ENCODE peak calls at places on chromosomes 6 and 20, in four cellular contexts. W is uterus, G is bronchial epithelial cell, A is adipocyte. U is an unnamed sample.

GRCh38 chr6:134230087-134230717 is 87.7 kb downstream of the SGK1 start:
- DNase-seq in W (no peak), G (no peak), A (no peak), U (no peak)

GRCh38 chr6:130810307-130811030 is 16.7 kb upstream of the SMLR1 start:
- DNase-seq in W (no peak), G (no peak), A (peak; percentile 34), U (no peak)

GRCh38 chr6:16200231-16200941 is 38.0 kb upstream of the GMPR start:
- DNase-seq in W (no peak), G (no peak), A (peak; percentile 30), U (no peak)

GRCh38 chr6:128465368-128466343 is 54.7 kb downstream of the PTPRK start:
- DNase-seq in W (no peak), G (peak; percentile 52), A (no peak), U (no peak)

GRCh38 chr6:13466304-13467215 is 20.8 kb downstream of the GFOD1 start:
- DNase-seq in W (no peak), G (peak; percentile 62), A (no peak), U (no peak)

GRCh38 chr20:35952480-35953410 is 1.6 kb downstream of the SCAND1 start:
- DNase-seq in W (no peak), G (peak; percentile 27), A (peak; percentile 37), U (no peak)

GRCh38 chr6:84764332-84765049 is at the start of gene TBX18:
- DNase-seq in W (peak; percentile 82), G (peak; percentile 91), A (peak; percentile 99), U (peak; percentile 86)

GRCh38 chr6:166969390-166970002 is 13.1 kb upstream of the RNASET2 start:
- DNase-seq in W (no peak), G (no peak), A (peak; percentile 17), U (no peak)

GRCh38 chr6:157789861-157790260 is 33.2 kb upstream of the SNX9 start:
- DNase-seq in W (no peak), G (peak; percentile 8), A (no peak), U (no peak)

GRCh38 chr20:61350500-61351250 is 98.6 kb downstream of the CDH4 start:
- DNase-seq in W (no peak), G (no peak), A (no peak), U (no peak)

GRCh38 chr6:101114703-101115102 is 233.6 kb upstream of the ASCC3 start:
- DNase-seq in W (no peak), G (peak; percentile 49), A (peak; percentile 79), U (peak; percentile 9)

GRCh38 chr6:151107897-151108427 is 131.8 kb upstream of the AKAP12 start:
- DNase-seq in W (no peak), G (no peak), A (no peak), U (no peak)

GRCh38 chr20:9551808-9552550 is 37.6 kb downstream of the LAMP5 start:
- DNase-seq in W (no peak), G (peak; percentile 17), A (no peak), U (no peak)

GRCh38 chr6:135522975-135523692 is 25.6 kb upstream of the AHI1 start:
- DNase-seq in W (no peak), G (peak; percentile 92), A (peak; percentile 29), U (no peak)

GRCh38 chr6:150940951-150941350 is 75.4 kb downstream of the MTHFD1L start:
- DNase-seq in W (peak; percentile 27), G (no peak), A (peak; percentile 56), U (no peak)

GRCh38 chr20:41407617-41408016 is 41.0 kb upstream of the EMILIN3 start:
- DNase-seq in W (no peak), G (no peak), A (no peak), U (no peak)
- H3K36me3 ChIP-seq in W (no peaks in the 10 kb centered on the region), G (peaks cover 25% of the 10 kb centered on the region), A (peaks cover 85% of the 10 kb centered on the region), U (no peaks in the 10 kb centered on the region)

GRCh38 chr6:41334482-41335023 is 855 bp upstream of the NCR2 start:
- DNase-seq in W (no peak), G (no peak), A (no peak), U (no peak)
- H3K27me3 ChIP-seq in W (no peaks in the 10 kb centered on the region), G (peaks cover 4% of the 10 kb centered on the region), A (peaks cover 68% of the 10 kb centered on the region), U (peaks cover 17% of the 10 kb centered on the region)

DNA sequence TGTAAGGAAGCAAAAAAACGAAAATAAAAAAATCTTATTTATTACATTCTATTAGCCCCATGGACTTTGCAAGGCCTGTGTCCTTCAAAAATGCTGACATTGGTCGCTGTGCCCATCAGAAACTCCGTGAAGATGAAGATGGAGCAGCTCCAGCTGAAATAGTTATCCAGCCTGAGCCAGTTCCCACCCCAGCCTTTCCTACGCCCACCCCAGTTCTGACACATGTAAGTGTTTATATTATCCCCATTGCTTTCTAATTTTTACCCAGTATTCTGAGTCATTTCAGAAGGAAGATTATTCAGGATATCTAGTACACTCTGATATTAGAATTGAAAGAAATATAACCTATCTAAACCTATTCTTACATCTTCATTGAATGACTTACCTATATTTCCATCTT is 217.7 kb downstream of the ARHGAP18 start:
- DNase-seq in W (no peak), G (no peak), A (no peak), U (no peak)
- H3K36me3 ChIP-seq in W (no peaks in the 10 kb centered on the region), G (no peaks in the 10 kb centered on the region), A (peaks cover 48% of the 10 kb centered on the region), U (no peaks in the 10 kb centered on the region)

GRCh38 chr20:51208162-51208561 is 185.3 kb upstream of the KCNG1 start:
- DNase-seq in W (no peak), G (no peak), A (no peak), U (no peak)

GRCh38 chr20:51204794-51205193 is 181.9 kb upstream of the KCNG1 start:
- DNase-seq in W (no peak), G (no peak), A (no peak), U (no peak)

GRCh38 chr20:51211191-51211590 is 188.3 kb upstream of the KCNG1 start:
- DNase-seq in W (no peak), G (peak; percentile 69), A (no peak), U (no peak)

GRCh38 chr20:51204051-51204450 is 181.1 kb upstream of the KCNG1 start:
- DNase-seq in W (no peak), G (no peak), A (no peak), U (no peak)

DNA sequence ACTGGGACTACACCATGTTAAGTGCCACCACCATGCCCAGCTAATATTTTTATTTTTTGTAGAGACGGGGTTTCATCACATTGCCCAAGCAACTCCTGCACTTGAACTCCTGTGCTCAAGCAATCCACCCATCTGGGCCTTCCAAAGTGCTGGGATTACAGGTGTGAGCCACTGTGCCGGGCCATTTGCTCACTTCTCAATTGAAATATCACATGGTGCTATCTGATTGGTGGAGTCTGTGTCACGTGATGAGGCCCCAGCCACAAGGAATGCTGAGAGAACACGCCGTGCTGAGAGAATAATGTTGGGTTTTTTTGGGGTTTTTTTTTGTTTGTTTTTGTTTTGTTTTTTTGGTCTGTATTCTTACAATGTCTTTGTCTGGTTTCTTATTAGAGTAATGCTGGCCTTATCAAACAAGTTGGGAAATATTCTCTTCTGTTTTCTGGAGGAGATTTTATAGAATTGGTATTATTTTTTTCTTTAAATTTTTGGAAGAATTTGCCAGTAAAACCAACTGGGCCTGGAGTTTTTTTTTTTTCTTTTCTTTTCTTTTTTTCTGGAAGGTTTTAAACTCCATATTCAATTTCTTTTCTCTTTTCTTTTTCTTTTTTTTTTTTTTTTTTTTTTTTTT is 183.2 kb upstream of the KCNG1 start:
- DNase-seq in W (no peak), G (no peak), A (no peak), U (no peak)
- H3K27me3 ChIP-seq in W (no peaks in the 10 kb centered on the region), G (peaks cover 7% of the 10 kb centered on the region), A (peaks cover 43% of the 10 kb centered on the region), U (peaks cover 10% of the 10 kb centered on the region)

DNA sequence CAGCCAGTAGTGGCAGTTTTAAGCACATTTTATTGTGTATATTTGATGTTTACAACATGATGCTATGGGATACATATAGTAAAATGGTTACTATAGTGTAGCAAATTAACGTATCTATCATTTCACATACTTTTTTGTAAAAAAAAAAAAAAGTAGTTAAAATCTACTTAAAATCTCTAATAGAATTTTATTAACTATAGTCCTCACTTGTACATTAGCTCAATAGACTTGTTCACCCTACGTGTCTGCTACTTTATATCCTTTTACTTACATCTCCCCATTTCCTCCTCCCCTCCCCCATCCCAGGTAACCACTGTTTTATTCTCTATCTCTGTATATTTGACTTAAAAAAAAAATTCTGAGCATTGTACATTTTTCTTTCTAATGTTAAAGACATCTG is 23.0 kb downstream of the GTPBP2 start:
- DNase-seq in W (no peak), G (no peak), A (no peak), U (no peak)
- H3K36me3 ChIP-seq in W (no peaks in the 10 kb centered on the region), G (peaks cover 19% of the 10 kb centered on the region), A (peaks cover 65% of the 10 kb centered on the region), U (no peaks in the 10 kb centered on the region)

DNA sequence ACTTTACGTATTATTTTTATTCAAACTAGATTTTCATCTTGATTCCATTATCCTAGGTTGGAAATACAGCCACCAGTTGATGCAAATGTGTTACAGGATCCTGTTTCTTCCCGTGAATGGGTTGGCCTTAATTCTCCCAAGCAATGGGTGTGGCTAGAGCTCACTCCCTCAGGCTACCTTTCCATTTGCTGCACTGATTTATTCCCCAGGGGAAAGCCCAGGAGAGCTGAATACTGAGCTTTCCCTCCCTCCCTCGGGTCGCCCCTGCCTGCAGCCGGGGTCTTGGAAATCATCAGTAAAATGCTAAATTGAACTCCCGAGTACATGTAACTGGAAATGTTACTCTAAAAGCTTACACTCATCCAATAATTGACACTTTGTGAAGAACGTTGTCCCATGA is 9.9 kb downstream of the SMOC2 start:
- DNase-seq in W (no peak), G (no peak), A (no peak), U (no peak)
- H3K27me3 ChIP-seq in W (no peaks in the 10 kb centered on the region), G (no peaks in the 10 kb centered on the region), A (peaks cover 25% of the 10 kb centered on the region), U (peaks cover 2% of the 10 kb centered on the region)

DNA sequence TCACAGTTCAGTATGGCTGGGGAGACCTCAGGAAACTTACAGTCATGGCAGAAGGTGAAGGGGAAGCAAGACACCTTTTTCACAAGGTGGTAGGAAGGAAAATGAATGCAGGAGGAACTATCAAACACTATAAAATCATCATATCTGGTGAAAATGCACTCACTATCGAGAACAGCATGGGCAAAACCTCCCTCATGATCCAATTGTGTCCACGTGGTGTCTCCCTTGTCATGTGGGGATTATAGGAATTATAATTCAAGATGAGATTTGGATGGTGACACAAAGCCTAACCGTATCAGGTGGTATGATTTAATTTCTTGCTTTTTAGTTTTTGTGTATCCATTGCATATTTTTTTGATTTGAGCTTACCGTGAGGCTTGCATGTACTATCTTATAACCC is 133.2 kb upstream of the SYNCRIP start:
- DNase-seq in W (no peak), G (no peak), A (no peak), U (no peak)
- H3K36me3 ChIP-seq in W (no peaks in the 10 kb centered on the region), G (no peaks in the 10 kb centered on the region), A (no peaks in the 10 kb centered on the region), U (no peaks in the 10 kb centered on the region)

GRCh38 chr6:11710968-11711643 is 67.5 kb downstream of the ADTRP start:
- DNase-seq in W (no peak), G (no peak), A (peak; percentile 43), U (no peak)

GRCh38 chr6:11711644-11711993 is 67.0 kb downstream of the ADTRP start:
- DNase-seq in W (no peak), G (peak; percentile 45), A (peak; percentile 12), U (no peak)

GRCh38 chr6:11714116-11714797 is 64.3 kb downstream of the ADTRP start:
- DNase-seq in W (no peak), G (no peak), A (no peak), U (no peak)

GRCh38 chr6:11711994-11712698 is 66.5 kb downstream of the ADTRP start:
- DNase-seq in W (no peak), G (no peak), A (no peak), U (no peak)

DNA sequence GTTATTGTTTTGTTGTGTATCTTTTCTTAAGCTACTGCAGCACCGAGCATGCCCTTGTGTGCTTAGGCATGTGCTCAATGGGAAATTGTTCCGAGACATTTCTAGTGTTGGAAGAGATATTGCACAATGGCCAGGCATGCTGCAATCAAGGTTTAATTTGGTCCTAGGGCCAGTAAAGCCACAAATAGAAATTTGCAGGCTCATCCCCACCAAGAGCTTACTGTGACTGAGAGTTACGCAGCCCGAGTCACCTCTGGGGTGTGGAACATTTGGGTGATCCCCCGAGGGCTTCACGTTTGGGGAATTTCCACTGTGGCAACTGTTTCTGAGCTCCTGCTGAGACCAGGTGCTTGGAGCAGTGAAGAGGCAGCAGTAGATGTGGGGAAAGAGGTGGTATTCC is 65.8 kb downstream of the ADTRP start:
- DNase-seq in W (no peak), G (peak; percentile 59), A (peak; percentile 73), U (no peak)
- H3K27me3 ChIP-seq in W (no peaks in the 10 kb centered on the region), G (no peaks in the 10 kb centered on the region), A (no peaks in the 10 kb centered on the region), U (no peaks in the 10 kb centered on the region)

U was measured in kidney epithelial cell.